ENCODE peak calls at places on chromosome 11, in nine cellular contexts. R is neural crest cell; W is pons; G is heart left ventricle; H is fibroblast of the conjunctiva; M is activated CD4-positive, alpha-beta T cell treated with anti-CD3 and anti-CD28 coated beads for 24 hours; K is HTR-8/SVneo; P is upper lobe of right lung; O is EH. C is an unnamed sample.

GRCh38 chr11:7442588-7443215 is 42.6 kb upstream of the OLFML1 start:
- DNase-seq in P (peak), G (peak), H (peak), K (peak), W (peak), O (peak), R (peak), M (peak), C (peak)

GRCh38 chr11:93529707-93530467 is 13.3 kb downstream of the SMCO4 start:
- DNase-seq in G (no peak), R (no peak), W (no peak), H (no peak), P (peak), K (no peak), O (peak), M (no peak), C (no peak)

GRCh38 chr11:125341676-125342075 is 154.4 kb downstream of the FEZ1 start:
- DNase-seq in P (peak), H (no peak), G (no peak), K (no peak), O (no peak), M (no peak), R (no peak), W (no peak), C (no peak)

GRCh38 chr11:64854534-64855502 is 10.4 kb upstream of the CDC42BPG start:
- DNase-seq in W (no peak), H (peak), G (peak), K (peak), R (no peak), M (no peak), O (peak), P (peak), C (no peak)

GRCh38 chr11:117970400-117971024 is 15.7 kb upstream of the IL10RA start:
- DNase-seq in G (no peak), K (no peak), R (no peak), H (no peak), O (no peak), W (no peak), M (no peak), P (peak), C (no peak)

GRCh38 chr11:122365545-122366380 is 249.7 kb upstream of the BLID start:
- DNase-seq in H (no peak), K (no peak), P (no peak), R (no peak), W (no peak), M (no peak), G (no peak), O (no peak), C (no peak)

GRCh38 chr11:113488931-113489351 is 13.7 kb upstream of the DRD2 start:
- DNase-seq in M (no peak), O (no peak), H (no peak), P (no peak), R (no peak), W (no peak), G (no peak), K (no peak), C (no peak)

GRCh38 chr11:67270256-67271211 is 4.3 kb downstream of the GRK2 start:
- DNase-seq in O (peak), H (no peak), K (no peak), M (no peak), R (no peak), W (no peak), G (peak), P (peak), C (no peak)

GRCh38 chr11:132658696-132659095 is 873.6 kb downstream of the OPCML start:
- DNase-seq in K (no peak), W (no peak), H (no peak), G (no peak), R (no peak), O (no peak), P (no peak), M (no peak), C (no peak)